ENCODE peak calls at places on chromosomes 7 and 10, in six cellular contexts. Q is activated CD8-positive, alpha-beta memory T cell treated with anti-CD3 and anti-CD28 coated beads, Interleukin-2, amount 10 ng/mL, durations not matched to agents 7 days and 5 days; B is HepG2; J is IMR-90; Y is heart left ventricle; U is HCT116. M is an unnamed sample.

GRCh38 chr7:76142861-76143260 is 58.8 kb upstream of the SRRM3 start:
- ATAC-seq in B (no peak), Q (peak; percentile 85), Y (no peak), U (no peak), J (no peak), M (no peak)

GRCh38 chr7:130276796-130277762 is 10.4 kb downstream of the CPA2 start:
- ATAC-seq in Q (no peak), Y (no peak), J (peak; percentile 52), B (no peak), U (no peak), M (no peak)

GRCh38 chr10:36351159-36351558 is 709.1 kb upstream of the FZD8 start:
- ATAC-seq in B (no peak), Q (no peak), J (no peak), Y (peak; percentile 59), U (no peak), M (no peak)

GRCh38 chr7:123633553-123633952 is 22.1 kb upstream of the LMOD2 start:
- ATAC-seq in Y (no peak), Q (no peak), B (no peak), J (peak; percentile 49), U (no peak), M (no peak)

GRCh38 chr7:42763137-42763551 is 148.7 kb downstream of the C7orf25 start:
- ATAC-seq in B (no peak), U (no peak), Y (no peak), Q (no peak), J (no peak), M (no peak)

GRCh38 chr10:9858816-9859215 is 1158.9 kb upstream of the CELF2 start:
- ATAC-seq in J (peak; percentile 48), Y (no peak), U (no peak), Q (no peak), B (no peak), M (no peak)

GRCh38 chr7:3914385-3914784 is 613.3 kb downstream of the SDK1 start:
- ATAC-seq in B (peak; percentile 69), Y (no peak), Q (no peak), U (no peak), J (no peak), M (no peak)

GRCh38 chr7:153887756-153888591 is 164.2 kb upstream of the DPP6 start:
- ATAC-seq in Y (no peak), J (no peak), U (no peak), B (no peak), Q (no peak), M (no peak)

GRCh38 chr10:50582766-50583762 is 40.7 kb downstream of the SGMS1 start:
- ATAC-seq in Y (peak; percentile 36), J (no peak), B (no peak), Q (no peak), U (peak; percentile 40), M (no peak)

GRCh38 chr10:71471957-71472365 is 75.2 kb downstream of the CDH23 start:
- ATAC-seq in J (no peak), Y (no peak), B (no peak), Q (no peak), U (no peak), M (no peak)

GRCh38 chr7:142313528-142313927 is 55.7 kb upstream of the PRSS58 start:
- ATAC-seq in Y (no peak), U (no peak), J (no peak), Q (peak; percentile 71), B (no peak), M (no peak)

GRCh38 chr7:54995631-54996340 is 23.0 kb upstream of the EGFR start:
- ATAC-seq in Y (no peak), Q (no peak), J (peak; percentile 60), B (no peak), U (peak; percentile 89), M (peak; percentile 69)

GRCh38 chr10:30045961-30046360 is 13.4 kb downstream of the JCAD start:
- ATAC-seq in U (no peak), B (no peak), Y (no peak), J (no peak), Q (no peak), M (no peak)

GRCh38 chr7:12929416-12930140 is 242.1 kb downstream of the ARL4A start:
- ATAC-seq in J (peak; percentile 14), Y (no peak), U (no peak), B (no peak), Q (no peak), M (no peak)

GRCh38 chr7:16786257-16786656 is 18.5 kb downstream of the AGR2 start:
- ATAC-seq in Q (no peak), Y (no peak), J (no peak), U (no peak), B (no peak), M (no peak)

GRCh38 chr10:126104767-126105166 is 208.4 kb downstream of the FANK1 start:
- ATAC-seq in U (no peak), Y (peak; percentile 49), J (no peak), Q (no peak), B (no peak), M (no peak)

GRCh38 chr7:73715648-73716317 is 3.7 kb downstream of the STX1A start:
- ATAC-seq in U (peak; percentile 83), Y (no peak), Q (no peak), B (peak; percentile 87), J (peak; percentile 80), M (peak; percentile 37)

GRCh38 chr7:24870766-24871165 is 109.2 kb downstream of the OSBPL3 start:
- ATAC-seq in Y (no peak), U (no peak), J (no peak), B (no peak), Q (no peak), M (no peak)

GRCh38 chr10:53619678-53620077 is 847.1 kb upstream of the MBL2 start:
- ATAC-seq in U (no peak), Y (no peak), B (no peak), J (no peak), Q (no peak), M (no peak)

GRCh38 chr10:114024876-114025609 is 18.6 kb upstream of the ADRB1 start:
- ATAC-seq in U (no peak), Q (peak; percentile 75), B (no peak), J (no peak), Y (peak; percentile 30), M (peak; percentile 87)

GRCh38 chr7:1883834-1884582 is 213.9 kb downstream of the ELFN1 start:
- ATAC-seq in Q (no peak), Y (peak; percentile 17), J (no peak), B (peak; percentile 37), U (peak; percentile 45), M (no peak)

GRCh38 chr10:131077724-131078123 is 233.8 kb downstream of the TCERG1L start:
- ATAC-seq in J (no peak), Q (no peak), Y (no peak), B (no peak), U (no peak), M (no peak)

GRCh38 chr10:114624941-114625780 is 32.9 kb downstream of the ABLIM1 start:
- ATAC-seq in B (no peak), Q (no peak), J (no peak), Y (no peak), U (peak; percentile 68), M (peak; percentile 81)

GRCh38 chr10:18423058-18423637 is 228.2 kb downstream of the NSUN6 start:
- ATAC-seq in Y (no peak), Q (no peak), J (no peak), U (no peak), B (no peak), M (no peak)

GRCh38 chr10:7045891-7046599 is 364.8 kb downstream of the SFMBT2 start:
- ATAC-seq in J (no peak), Q (peak; percentile 77), U (no peak), B (no peak), Y (no peak), M (peak; percentile 90)